ENCODE peak calls at places on chromosomes 11 and 22, in four cellular contexts. W is A549, O is HepG2, C is K562. N is an unnamed sample.

GRCh38 chr11:119094816-119095065 is 6.9 kb downstream of the DPAGT1 start:
- DNase-seq in W (no peak), O (peak; percentile 64), C (peak; percentile 60), N (peak; percentile 86)

GRCh38 chr22:48737461-48738203 is 1090.0 kb downstream of the BRD1 start:
- DNase-seq in W (no peak), O (no peak), C (no peak), N (no peak)

GRCh38 chr22:16956290-16956689 is 51.7 kb downstream of the GAB4 start:
- DNase-seq in W (no peak), O (no peak), C (no peak), N (no peak)

GRCh38 chr11:62613275-62613864 is 313 bp downstream of the ROM1 start:
- DNase-seq in W (no peak), O (no peak), C (no peak), N (no peak)

GRCh38 chr11:125886997-125887372 is 483 bp upstream of the HYLS1 start:
- DNase-seq in W (peak; percentile 67), O (no peak), C (no peak), N (no peak)

GRCh38 chr22:37249946-37250345 is 5.9 kb upstream of the RAC2 start:
- DNase-seq in W (no peak), O (no peak), C (no peak), N (no peak)

GRCh38 chr11:6629573-6629891 is 10.3 kb upstream of the TPP1 start:
- DNase-seq in W (no peak), O (no peak), C (no peak), N (no peak)

GRCh38 chr11:1825039-1825740 is 9.6 kb upstream of the SYT8 start:
- DNase-seq in W (peak; percentile 70), O (peak; percentile 84), C (peak; percentile 93), N (no peak)

GRCh38 chr22:30606455-30607299 is at the start of gene TCN2:
- DNase-seq in W (peak; percentile 58), O (peak; percentile 41), C (peak; percentile 53), N (peak; percentile 77)

GRCh38 chr11:1992111-1992510 is 5.5 kb downstream of the H19 start:
- DNase-seq in W (no peak), O (no peak), C (no peak), N (no peak)

GRCh38 chr11:62449451-62449851 is 30.6 kb downstream of the SCGB1A1 start:
- DNase-seq in W (no peak), O (no peak), C (no peak), N (no peak)

GRCh38 chr11:117584056-117584830 is 212.8 kb downstream of the DSCAML1 start:
- DNase-seq in W (no peak), O (no peak), C (no peak), N (peak; percentile 2)

DNA sequence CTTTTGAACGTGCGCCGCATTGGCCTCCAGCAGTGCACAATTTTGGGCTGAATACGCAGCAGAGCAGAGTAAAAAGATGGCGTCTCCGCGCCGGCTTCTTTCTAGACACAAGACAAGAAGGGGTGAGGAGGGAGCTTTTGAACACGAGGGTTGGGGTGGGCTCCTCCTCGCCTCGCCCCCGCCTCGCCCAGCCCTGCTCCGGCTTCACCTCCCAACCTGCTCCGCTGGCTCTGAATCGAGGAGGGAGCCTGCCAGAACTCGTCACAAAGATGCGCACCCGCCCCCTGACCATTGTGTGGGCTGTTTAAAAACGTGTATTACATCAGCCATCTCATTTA is 119.0 kb downstream of the MPPED1 start:
- DNase-seq in W (no peak), O (no peak), C (no peak), N (no peak)
- TF ChIP-seq MAZ in W (no peak), O (no peak), C (no peak), N (no peak)

GRCh38 chr11:69238562-69239319 is 55.2 kb upstream of the MYEOV start:
- DNase-seq in W (no peak), O (no peak), C (no peak), N (no peak)

GRCh38 chr11:69241075-69241740 is 52.7 kb upstream of the MYEOV start:
- DNase-seq in W (no peak), O (no peak), C (no peak), N (no peak)

GRCh38 chr11:69241844-69242582 is 51.9 kb upstream of the MYEOV start:
- DNase-seq in W (no peak), O (no peak), C (no peak), N (no peak)

GRCh38 chr11:69240332-69241074 is 53.5 kb upstream of the MYEOV start:
- DNase-seq in W (no peak), O (no peak), C (no peak), N (peak; percentile 14)

DNA sequence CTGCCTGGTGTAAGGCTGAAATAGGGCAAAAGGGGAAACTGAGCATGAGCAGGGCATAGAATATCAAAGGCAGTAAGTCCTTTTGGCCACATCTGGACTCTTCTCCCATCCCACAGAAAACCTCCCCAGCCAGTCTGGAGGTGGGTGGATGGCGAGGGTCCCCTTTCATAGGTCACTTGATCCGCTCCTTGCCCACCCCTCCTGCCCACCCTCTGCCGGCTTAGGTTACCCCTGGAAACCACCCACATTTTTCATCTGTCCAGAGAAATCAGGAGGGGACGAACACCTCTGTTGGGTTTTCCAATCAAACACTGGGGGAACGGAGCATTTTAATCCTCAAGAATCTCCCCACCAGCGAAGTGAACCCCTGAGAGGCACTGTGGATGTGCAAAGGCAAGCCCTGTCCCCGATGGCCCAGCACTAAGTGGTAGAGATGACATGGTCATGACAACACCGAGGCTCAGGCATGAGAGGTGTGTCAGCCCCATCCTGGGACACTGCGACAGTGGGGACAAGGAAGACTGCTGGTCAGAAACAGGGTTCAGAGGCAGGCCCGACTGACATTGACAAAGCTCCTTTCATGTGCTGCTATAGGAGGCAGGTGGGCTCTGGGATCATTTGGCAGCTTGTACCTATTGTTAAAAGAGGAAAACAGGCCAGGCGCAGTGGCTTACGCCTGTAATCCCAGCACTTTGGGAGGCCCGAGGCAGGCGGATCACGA is 54.5 kb upstream of the MYEOV start:
- DNase-seq in W (no peak), O (no peak), C (no peak), N (no peak)
- TF ChIP-seq MAZ in W (no peak), O (no peak), C (no peak), N (no peak)

GRCh38 chr22:44212936-44213335 is 32.2 kb downstream of the PARVG start:
- DNase-seq in W (no peak), O (no peak), C (no peak), N (no peak)
- TF ChIP-seq MAZ in W (no peak), O (no peak), C (no peak), N (no peak)

DNA sequence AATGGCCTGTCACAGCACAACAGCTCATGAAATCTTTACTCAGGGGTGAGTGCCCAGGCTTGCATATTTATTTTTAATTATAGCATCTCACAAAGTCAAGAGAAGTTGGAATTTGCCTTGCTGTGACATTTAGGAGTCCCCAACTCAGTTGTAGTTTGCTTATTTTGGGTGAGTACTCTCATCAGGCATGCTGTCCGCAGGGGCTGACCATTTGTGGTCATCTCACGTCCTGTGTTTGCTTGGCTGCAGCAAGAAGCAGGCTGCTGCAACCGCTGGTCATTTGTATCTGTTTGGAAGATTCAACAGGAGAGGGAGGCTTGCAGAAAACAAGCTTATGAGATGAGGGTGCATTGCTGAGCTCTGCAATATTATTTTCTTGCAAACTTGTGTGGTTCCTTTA is 181.4 kb upstream of the POU2AF2 start:
- DNase-seq in W (no peak), O (no peak), C (no peak), N (peak; percentile 92)
- TF ChIP-seq MAZ in W (no peak), O (no peak), C (no peak), N (no peak)

GRCh38 chr11:14269956-14270355 is 89.0 kb downstream of the RRAS2 start:
- DNase-seq in W (no peak), O (no peak), C (no peak), N (no peak)

GRCh38 chr11:14275081-14275480 is 83.9 kb downstream of the RRAS2 start:
- DNase-seq in W (no peak), O (no peak), C (no peak), N (peak; percentile 71)

GRCh38 chr11:14273885-14274284 is 85.1 kb downstream of the RRAS2 start:
- DNase-seq in W (no peak), O (no peak), C (no peak), N (peak; percentile 61)

GRCh38 chr11:14267861-14268635 is 90.9 kb downstream of the RRAS2 start:
- DNase-seq in W (no peak), O (no peak), C (no peak), N (no peak)

GRCh38 chr11:14270690-14271542 is 88.1 kb downstream of the RRAS2 start:
- DNase-seq in W (no peak), O (no peak), C (no peak), N (no peak)
- TF ChIP-seq MAZ in W (no peak), O (no peak), C (no peak), N (no peak)

N was measured in IMR-90.